ENCODE peak calls at places on chromosome 22, in six cellular contexts. T is dorsolateral prefrontal cortex, X is fibroblast of lung, L is psoas muscle, P is HCT116, O is AG10803. S is an unnamed sample.

GRCh38 chr22:32448980-32449379 is 15.3 kb downstream of the BPIFC start:
- DNase-seq in T (no peak), X (no peak), L (no peak), P (no peak), O (no peak), S (no peak)

GRCh38 chr22:31244044-31244942 is 32.2 kb downstream of the LIMK2 start:
- DNase-seq in T (no peak), X (peak), L (peak), P (peak), O (peak), S (no peak)

GRCh38 chr22:21947040-21948014 is 5.3 kb downstream of the PPM1F start:
- DNase-seq in T (peak), X (peak), L (no peak), P (no peak), O (peak), S (no peak)

GRCh38 chr22:33450756-33451155 is 392.6 kb upstream of the SYN3 start:
- DNase-seq in T (no peak), X (no peak), L (no peak), P (no peak), O (no peak), S (no peak)

GRCh38 chr22:44648821-44649566 is 53.0 kb upstream of the PRR5 start:
- DNase-seq in T (no peak), X (peak), L (peak), P (no peak), O (peak), S (no peak)

GRCh38 chr22:20853236-20853660 is 5.4 kb downstream of the PI4KA start:
- DNase-seq in T (no peak), X (no peak), L (no peak), P (no peak), O (no peak), S (no peak)

GRCh38 chr22:19680911-19681862 is 33.1 kb upstream of the SEPTIN5 start:
- DNase-seq in T (no peak), X (peak), L (no peak), P (peak), O (peak), S (no peak)

GRCh38 chr22:27128461-27129080 is 471.2 kb downstream of the MIAT start:
- DNase-seq in T (peak), X (no peak), L (no peak), P (no peak), O (peak), S (no peak)

GRCh38 chr22:46075764-46076531 is 74.4 kb upstream of the PPARA start:
- DNase-seq in T (no peak), X (no peak), L (peak), P (no peak), O (no peak), S (no peak)

GRCh38 chr22:35465109-35465701 is 65.3 kb downstream of the MCM5 start:
- DNase-seq in T (no peak), X (peak), L (peak), P (no peak), O (peak), S (no peak)

GRCh38 chr22:36384766-36385400 is 2.9 kb downstream of the MYH9 start:
- DNase-seq in T (no peak), X (peak), L (no peak), P (no peak), O (no peak), S (no peak)

GRCh38 chr22:19844423-19845368 is 10.0 kb downstream of the GNB1L start:
- DNase-seq in T (peak), X (no peak), L (peak), P (no peak), O (peak), S (no peak)

GRCh38 chr22:17234144-17234623 is 14.9 kb upstream of the ADA2 start:
- DNase-seq in T (no peak), X (peak), L (no peak), P (peak), O (no peak), S (no peak)
- TF ChIP-seq CTCF in T (no peak), X (no peak), L (no peak), P (peak), O (no peak), S (no peak)

DNA sequence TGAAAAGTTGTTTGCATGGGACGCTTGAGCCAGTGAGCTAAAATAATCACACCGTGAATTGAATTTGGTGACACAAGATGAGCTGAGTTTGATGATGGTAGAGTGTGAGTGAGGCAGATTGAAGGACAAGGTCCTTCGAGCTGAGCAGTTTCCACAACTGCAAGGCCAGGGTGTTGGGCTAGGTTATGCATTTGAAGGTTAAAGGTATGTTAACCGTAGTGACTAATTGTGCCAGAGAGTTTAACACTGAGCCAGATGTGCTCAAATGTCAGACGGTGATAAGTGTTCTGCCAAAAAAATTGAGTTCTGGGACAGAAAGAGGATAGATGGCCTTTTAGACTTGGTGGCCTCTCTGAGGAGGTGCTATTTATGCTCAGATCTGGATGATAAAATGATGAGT is 89.5 kb downstream of the FAM83F start:
- DNase-seq in T (no peak), X (no peak), L (no peak), P (no peak), O (no peak), S (no peak)
- H3K4me3 ChIP-seq in T (no peak), X (no peak), L (no peak), P (no peak), O (no peak), S (no peak)

DNA sequence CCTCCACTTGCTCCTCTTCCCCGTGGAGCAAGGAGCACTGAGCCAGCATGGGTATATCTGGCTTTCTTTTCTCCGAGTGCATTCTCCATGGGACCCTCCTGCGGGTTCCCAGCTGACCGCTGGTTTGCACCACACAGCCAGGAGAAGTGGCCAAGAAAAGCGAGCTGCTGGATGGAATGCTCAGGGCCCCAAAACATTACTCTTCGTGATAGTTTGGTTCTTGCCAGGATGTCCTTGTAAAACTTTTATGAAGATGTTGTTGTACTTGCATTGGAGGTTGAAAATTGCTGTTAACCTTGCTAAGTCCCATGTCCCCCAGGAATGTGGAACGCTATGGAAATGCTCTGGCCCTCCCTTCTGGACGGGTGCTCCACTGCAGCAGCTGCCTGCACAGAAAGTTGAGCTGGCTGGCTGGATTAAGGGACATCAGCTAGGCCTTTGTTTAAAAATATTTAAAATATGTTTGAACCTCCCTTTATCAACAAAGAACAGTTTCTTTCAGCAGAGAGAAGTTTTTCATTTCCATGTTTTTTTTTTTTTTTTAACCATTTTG is 68.7 kb downstream of the ZNRF3 start:
- DNase-seq in T (no peak), X (peak), L (no peak), P (no peak), O (peak), S (no peak)
- TF ChIP-seq CTCF in T (no peak), X (no peak), L (peak), P (no peak), O (peak), S (peak)

DNA sequence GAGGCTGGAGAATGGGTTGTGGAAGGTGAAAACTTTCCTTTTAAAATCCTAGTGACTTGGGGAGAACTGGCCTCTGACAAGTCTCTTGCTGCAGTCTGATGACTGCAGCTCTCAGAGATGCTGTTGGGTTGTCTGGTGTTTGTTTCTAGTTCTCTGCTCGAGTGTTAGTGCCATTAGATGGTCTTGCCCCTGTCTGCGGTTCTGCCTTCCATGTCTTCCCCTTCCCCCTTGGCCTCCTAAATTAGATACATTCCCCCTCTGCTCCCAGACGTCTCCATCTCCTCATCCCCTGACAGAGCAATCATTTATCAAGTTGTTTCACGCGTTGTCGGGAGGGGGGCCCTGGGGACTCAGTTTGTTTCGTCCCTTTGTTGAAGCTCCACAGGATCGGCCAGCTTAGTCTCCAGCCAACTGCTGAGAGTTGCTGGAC is 67.7 kb downstream of the CECR2 start:
- DNase-seq in T (peak), X (no peak), L (no peak), P (no peak), O (no peak), S (no peak)
- H3K4me3 ChIP-seq in T (peak), X (peak), L (peak), P (no peak), O (no peak), S (no peak)